ENCODE peak calls at places on chromosomes 11 and 22, in ten cellular contexts. C is mammary epithelial cell, O is tibial nerve, Q is GM23338, I is lower lobe of right lung, M is left ventricle myocardium inferior, B is cardiac muscle cell, K is hepatocyte, W is upper lobe of right lung, Y is Peyer's patch. U is an unnamed sample. For H3K27me3, the result is how much of the 10 kb centered on the place peaks cover.

GRCh38 chr11:690738-691633 is 4.0 kb downstream of the DEAF1 start:
- DNase-seq in K (peak), W (no peak), B (peak), Y (no peak), O (no peak), I (no peak), M (no peak), Q (no peak), C (no peak), U (no peak)

GRCh38 chr22:46010177-46010867 is 33.4 kb upstream of the WNT7B start:
- DNase-seq in Q (no peak), W (peak), Y (peak), O (no peak), B (peak), C (peak), I (peak), M (peak), K (no peak), U (no peak)

GRCh38 chr11:10122337-10123197 is 171.5 kb downstream of the SBF2 start:
- DNase-seq in O (no peak), K (peak), W (no peak), B (peak), M (no peak), C (peak), Q (peak), I (no peak), Y (no peak), U (peak)

GRCh38 chr11:69943066-69943465 is 123.8 kb upstream of the FGF3 start:
- DNase-seq in B (no peak), O (no peak), K (no peak), I (peak), Q (peak), W (peak), C (peak), Y (peak), M (no peak), U (no peak)

GRCh38 chr22:35841907-35842518 is 124.3 kb downstream of the APOL5 start:
- DNase-seq in Q (no peak), M (no peak), O (no peak), W (no peak), I (no peak), Y (no peak), K (no peak), C (no peak), B (no peak), U (no peak)

GRCh38 chr11:126661051-126661450 is 305.6 kb downstream of the ST3GAL4 start:
- DNase-seq in O (no peak), M (no peak), B (no peak), W (no peak), C (no peak), Q (no peak), K (no peak), I (no peak), Y (no peak), U (no peak)

GRCh38 chr11:111097191-111097590 is 148.3 kb upstream of the POU2AF2 start:
- DNase-seq in B (peak), Y (no peak), I (peak), C (no peak), W (peak), O (no peak), M (peak), K (peak), Q (peak), U (no peak)

GRCh38 chr22:21082248-21082647 is 36.5 kb downstream of the LRRC74B start:
- DNase-seq in Y (no peak), B (peak), W (no peak), K (no peak), O (no peak), M (no peak), C (peak), I (no peak), Q (no peak), U (no peak)

GRCh38 chr22:50192056-50192824 is 6.5 kb downstream of the TRABD start:
- DNase-seq in M (no peak), O (no peak), Q (no peak), I (no peak), K (no peak), C (peak), B (no peak), W (no peak), Y (no peak), U (no peak)

GRCh38 chr22:50193621-50194020 is 7.2 kb upstream of the SELENOO start:
- DNase-seq in Y (no peak), M (no peak), C (no peak), O (no peak), Q (no peak), I (no peak), K (no peak), W (no peak), B (no peak), U (no peak)

GRCh38 chr22:50194037-50194809 is 6.6 kb upstream of the SELENOO start:
- DNase-seq in K (no peak), M (no peak), Q (no peak), B (no peak), W (no peak), O (no peak), I (no peak), Y (no peak), C (no peak), U (no peak)

GRCh38 chr22:50191041-50191740 is 5.5 kb downstream of the TRABD start:
- DNase-seq in C (no peak), I (peak), W (no peak), Q (no peak), M (no peak), K (no peak), Y (no peak), B (no peak), O (no peak), U (no peak)

GRCh38 chr22:50192825-50193204 is 7.1 kb downstream of the TRABD start:
- DNase-seq in Q (no peak), W (no peak), B (no peak), M (no peak), Y (no peak), K (no peak), O (no peak), C (no peak), I (no peak), U (no peak)
- H3K27ac ChIP-seq in Q (no peak), W (peak), B (no peak), M (no peak), Y (peak), K (no peak), O (no peak), C (no peak), I (peak), U (no peak)

GRCh38 chr11:1831338-1832180 is 3.2 kb upstream of the SYT8 start:
- DNase-seq in Q (no peak), O (no peak), K (no peak), W (no peak), Y (peak), I (peak), M (no peak), B (no peak), C (no peak), U (no peak)
- H3K27me3 ChIP-seq in Q (under half), O (under half), K (under half), W (under half), Y (under half), I (under half), M (under half), B (under half), C (under half), U (under half)

DNA sequence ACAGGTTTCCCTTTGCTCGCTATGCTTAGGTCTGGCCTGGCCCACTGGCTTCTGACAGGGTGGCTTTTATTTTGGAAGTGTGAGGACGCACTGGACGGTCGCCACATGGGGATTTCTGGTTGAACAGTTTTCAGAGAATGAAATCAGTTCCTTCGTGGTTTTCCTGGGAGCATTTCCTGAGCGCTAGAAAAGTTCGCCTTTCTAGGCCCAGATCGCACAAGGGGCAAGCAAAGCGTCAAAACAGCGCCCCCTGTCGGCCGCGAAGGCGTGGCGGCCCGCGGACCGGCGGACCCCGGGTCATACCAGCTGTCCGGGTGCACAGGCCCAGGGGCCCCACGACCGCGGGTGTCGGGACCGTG is 12.7 kb upstream of the CYP2R1 start:
- DNase-seq in C (no peak), I (peak), K (peak), M (peak), W (peak), B (peak), Q (peak), O (peak), Y (peak), U (peak)
- TF ChIP-seq CTCF in C (peak), I (peak), K (peak), M (peak), W (peak), B (peak), Q (peak), O (peak), Y (peak), U (peak)

GRCh38 chr11:62399868-62400245 is 19.0 kb upstream of the SCGB1A1 start:
- DNase-seq in O (no peak), Y (no peak), Q (no peak), K (peak), I (no peak), M (peak), W (peak), C (no peak), B (no peak), U (no peak)
- H3K27ac ChIP-seq in O (peak), Y (peak), Q (no peak), K (peak), I (peak), M (peak), W (peak), C (no peak), B (peak), U (no peak)

GRCh38 chr22:31556627-31557203 is 60.4 kb downstream of the SFI1 start:
- DNase-seq in M (no peak), C (peak), Y (no peak), B (peak), Q (peak), K (peak), W (no peak), O (no peak), I (no peak), U (peak)
- H3K27me3 ChIP-seq in M (under half), C (under half), Y (under half), B (under half), Q (under half), K (under half), W (under half), O (under half), I (under half), U (under half)

GRCh38 chr11:2699185-2699530 is 636 bp downstream of the KCNQ1OT1 start:
- DNase-seq in Y (peak), Q (peak), O (peak), M (peak), I (peak), B (no peak), C (peak), K (no peak), W (peak), U (no peak)

GRCh38 chr11:2699531-2700414 is at the start of gene KCNQ1OT1:
- DNase-seq in Q (peak), M (peak), Y (peak), K (peak), W (peak), I (peak), C (peak), O (peak), B (peak), U (peak)

GRCh38 chr11:2697871-2698270 is 1.9 kb downstream of the KCNQ1OT1 start:
- DNase-seq in Y (no peak), M (no peak), C (peak), K (no peak), Q (no peak), B (no peak), W (no peak), O (no peak), I (no peak), U (no peak)

GRCh38 chr11:2700415-2701211 is 819 bp upstream of the KCNQ1OT1 start:
- DNase-seq in C (no peak), O (peak), K (peak), B (peak), Y (peak), W (peak), M (peak), Q (peak), I (peak), U (no peak)

GRCh38 chr11:2698386-2699184 is 1.2 kb downstream of the KCNQ1OT1 start:
- DNase-seq in O (peak), Q (peak), K (no peak), Y (peak), B (no peak), C (peak), I (no peak), M (peak), W (no peak), U (no peak)
- TF ChIP-seq CTCF in O (no peak), Q (peak), K (no peak), Y (no peak), B (peak), C (no peak), I (no peak), M (no peak), W (no peak), U (peak)

DNA sequence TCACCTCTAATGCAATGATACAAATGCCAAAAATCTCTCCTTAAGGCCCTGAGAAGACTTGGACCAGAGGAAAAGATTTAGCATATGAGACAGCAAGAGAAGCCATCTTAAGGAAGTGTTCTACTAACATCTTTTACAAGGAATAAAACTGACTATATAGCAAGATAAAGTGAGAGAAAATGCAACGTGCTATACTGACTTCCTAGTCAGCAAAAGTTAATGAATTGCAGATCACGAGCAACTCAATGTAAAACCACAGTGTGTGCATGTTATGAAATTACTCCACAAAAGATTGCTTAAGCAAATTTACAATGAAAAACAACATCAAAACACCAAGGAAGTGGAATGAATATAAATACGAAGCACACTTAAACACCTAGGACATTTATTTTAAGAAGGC is 187.5 kb downstream of the CADM1 start:
- DNase-seq in Q (no peak), Y (no peak), O (no peak), K (no peak), I (no peak), C (no peak), B (no peak), W (no peak), M (no peak), U (no peak)
- H3K27ac ChIP-seq in Q (no peak), Y (no peak), O (no peak), K (no peak), I (no peak), C (no peak), B (no peak), W (no peak), M (no peak), U (no peak)

GRCh38 chr11:2555891-2556290 is 111.1 kb downstream of the KCNQ1 start:
- DNase-seq in B (no peak), K (no peak), W (peak), M (no peak), Q (no peak), O (peak), I (no peak), Y (no peak), C (no peak), U (no peak)
- H3K27me3 ChIP-seq in B (under half), K (under half), W (under half), M (under half), Q (half or more), O (under half), I (under half), Y (under half), C (under half), U (under half)

GRCh38 chr11:7143908-7144307 is 55.1 kb downstream of the RBMXL2 start:
- DNase-seq in M (no peak), I (no peak), C (peak), Q (peak), K (peak), O (no peak), B (peak), W (no peak), Y (no peak), U (no peak)
- TF ChIP-seq CTCF in M (peak), I (no peak), C (peak), Q (peak), K (peak), O (no peak), B (peak), W (peak), Y (no peak), U (peak)